ENCODE peak calls at places on chromosome 15, in six cellular contexts. One of them, this sample, is unnamed.

GRCh38 chr15:32659340-32659831 is 17.9 kb downstream of the SCG5 start:
- DNase-seq in ovary: no peak
- DNase-seq in left ventricle myocardium inferior: no peak
- DNase-seq in colonic mucosa: no peak
- DNase-seq in right lobe of liver: no peak
- DNase-seq in heart right ventricle: no peak
- DNase-seq in this sample: no peak

GRCh38 chr15:77622212-77622941 is 10.3 kb downstream of the LINGO1 start:
- DNase-seq in right lobe of liver: no peak
- DNase-seq in heart right ventricle: no peak
- DNase-seq in colonic mucosa: no peak
- DNase-seq in left ventricle myocardium inferior: no peak
- DNase-seq in ovary: no peak
- DNase-seq in this sample: no peak

GRCh38 chr15:57218826-57219576 is 157.3 kb upstream of the CGNL1 start:
- DNase-seq in colonic mucosa: no peak
- DNase-seq in ovary: no peak
- DNase-seq in heart right ventricle: no peak
- DNase-seq in right lobe of liver: no peak
- DNase-seq in left ventricle myocardium inferior: no peak
- DNase-seq in this sample: peak

GRCh38 chr15:60835974-60836373 is 357.0 kb upstream of the ICE2 start:
- DNase-seq in heart right ventricle: no peak
- DNase-seq in right lobe of liver: no peak
- DNase-seq in colonic mucosa: no peak
- DNase-seq in ovary: no peak
- DNase-seq in left ventricle myocardium inferior: no peak
- DNase-seq in this sample: peak

GRCh38 chr15:79923068-79923514 is 26.3 kb upstream of the MTHFS start:
- DNase-seq in ovary: peak
- DNase-seq in colonic mucosa: peak
- DNase-seq in left ventricle myocardium inferior: peak
- DNase-seq in right lobe of liver: peak
- DNase-seq in heart right ventricle: peak
- DNase-seq in this sample: peak

GRCh38 chr15:70412717-70413266 is 315.1 kb upstream of the TLE3 start:
- DNase-seq in right lobe of liver: no peak
- DNase-seq in left ventricle myocardium inferior: no peak
- DNase-seq in colonic mucosa: no peak
- DNase-seq in ovary: no peak
- DNase-seq in heart right ventricle: no peak
- DNase-seq in this sample: no peak

GRCh38 chr15:96119734-96120133 is 210.8 kb upstream of the NR2F2 start:
- DNase-seq in left ventricle myocardium inferior: no peak
- DNase-seq in heart right ventricle: no peak
- DNase-seq in colonic mucosa: no peak
- DNase-seq in ovary: no peak
- DNase-seq in right lobe of liver: no peak
- DNase-seq in this sample: no peak

GRCh38 chr15:63832620-63833245 is 1.0 kb downstream of the HERC1 start:
- DNase-seq in right lobe of liver: no peak
- DNase-seq in ovary: no peak
- DNase-seq in left ventricle myocardium inferior: no peak
- DNase-seq in colonic mucosa: no peak
- DNase-seq in heart right ventricle: no peak
- DNase-seq in this sample: peak

GRCh38 chr15:68479406-68479805 is 47.4 kb upstream of the ITGA11 start:
- DNase-seq in heart right ventricle: no peak
- DNase-seq in ovary: no peak
- DNase-seq in right lobe of liver: no peak
- DNase-seq in colonic mucosa: peak
- DNase-seq in left ventricle myocardium inferior: peak
- DNase-seq in this sample: peak

GRCh38 chr15:65954289-65954741 is 85.0 kb downstream of the RAB11A start:
- DNase-seq in colonic mucosa: no peak
- DNase-seq in left ventricle myocardium inferior: no peak
- DNase-seq in heart right ventricle: no peak
- DNase-seq in ovary: no peak
- DNase-seq in right lobe of liver: no peak
- DNase-seq in this sample: no peak

GRCh38 chr15:41585140-41586047 is 26.4 kb downstream of the TYRO3 start:
- DNase-seq in ovary: peak
- DNase-seq in colonic mucosa: peak
- DNase-seq in heart right ventricle: peak
- DNase-seq in right lobe of liver: peak
- DNase-seq in left ventricle myocardium inferior: peak
- DNase-seq in this sample: peak

GRCh38 chr15:85335193-85335939 is 45.0 kb upstream of the AKAP13 start:
- DNase-seq in ovary: no peak
- DNase-seq in right lobe of liver: no peak
- DNase-seq in heart right ventricle: no peak
- DNase-seq in colonic mucosa: peak
- DNase-seq in left ventricle myocardium inferior: no peak
- DNase-seq in this sample: peak

GRCh38 chr15:50879016-50879415 is 29.5 kb upstream of the AP4E1 start:
- DNase-seq in heart right ventricle: no peak
- DNase-seq in left ventricle myocardium inferior: no peak
- DNase-seq in ovary: no peak
- DNase-seq in colonic mucosa: no peak
- DNase-seq in right lobe of liver: no peak
- DNase-seq in this sample: no peak

GRCh38 chr15:98978153-98978552 is 29.4 kb downstream of the PGPEP1L start:
- DNase-seq in colonic mucosa: no peak
- DNase-seq in ovary: no peak
- DNase-seq in heart right ventricle: no peak
- DNase-seq in right lobe of liver: no peak
- DNase-seq in left ventricle myocardium inferior: no peak
- DNase-seq in this sample: no peak

GRCh38 chr15:31405200-31405929 is 78.7 kb downstream of the KLF13 start:
- DNase-seq in colonic mucosa: peak
- DNase-seq in heart right ventricle: no peak
- DNase-seq in ovary: no peak
- DNase-seq in right lobe of liver: no peak
- DNase-seq in left ventricle myocardium inferior: no peak
- DNase-seq in this sample: peak

GRCh38 chr15:31024979-31025378 is 33.6 kb upstream of the MTMR10 start:
- DNase-seq in colonic mucosa: no peak
- DNase-seq in heart right ventricle: no peak
- DNase-seq in left ventricle myocardium inferior: no peak
- DNase-seq in right lobe of liver: no peak
- DNase-seq in ovary: no peak
- DNase-seq in this sample: peak

GRCh38 chr15:42273900-42274692 is 863 bp upstream of the TMEM87A start:
- DNase-seq in heart right ventricle: peak
- DNase-seq in left ventricle myocardium inferior: peak
- DNase-seq in colonic mucosa: peak
- DNase-seq in ovary: peak
- DNase-seq in right lobe of liver: peak
- DNase-seq in this sample: peak

GRCh38 chr15:78055923-78056713 is 21.4 kb downstream of the TBC1D2B start:
- DNase-seq in left ventricle myocardium inferior: no peak
- DNase-seq in ovary: no peak
- DNase-seq in colonic mucosa: peak
- DNase-seq in right lobe of liver: peak
- DNase-seq in heart right ventricle: peak
- DNase-seq in this sample: peak

GRCh38 chr15:90203922-90204321 is 2.8 kb downstream of the SEMA4B start:
- DNase-seq in colonic mucosa: no peak
- DNase-seq in ovary: no peak
- DNase-seq in left ventricle myocardium inferior: no peak
- DNase-seq in right lobe of liver: no peak
- DNase-seq in heart right ventricle: no peak
- DNase-seq in this sample: no peak

GRCh38 chr15:96037584-96037983 is 292.9 kb upstream of the NR2F2 start:
- DNase-seq in heart right ventricle: no peak
- DNase-seq in right lobe of liver: no peak
- DNase-seq in ovary: no peak
- DNase-seq in left ventricle myocardium inferior: no peak
- DNase-seq in colonic mucosa: no peak
- DNase-seq in this sample: peak

GRCh38 chr15:94970831-94971230 is 739.5 kb downstream of the MCTP2 start:
- DNase-seq in left ventricle myocardium inferior: no peak
- DNase-seq in right lobe of liver: no peak
- DNase-seq in heart right ventricle: no peak
- DNase-seq in colonic mucosa: no peak
- DNase-seq in ovary: no peak
- DNase-seq in this sample: no peak

GRCh38 chr15:100529556-100529955 is 806 bp upstream of the CERS3 start:
- DNase-seq in heart right ventricle: no peak
- DNase-seq in colonic mucosa: no peak
- DNase-seq in left ventricle myocardium inferior: no peak
- DNase-seq in right lobe of liver: no peak
- DNase-seq in ovary: no peak
- DNase-seq in this sample: no peak

GRCh38 chr15:57384024-57384423 is 7.7 kb downstream of the CGNL1 start:
- DNase-seq in colonic mucosa: no peak
- DNase-seq in left ventricle myocardium inferior: no peak
- DNase-seq in heart right ventricle: peak
- DNase-seq in ovary: no peak
- DNase-seq in right lobe of liver: no peak
- DNase-seq in this sample: no peak

GRCh38 chr15:92383528-92384326 is 10.0 kb upstream of the ST8SIA2 start:
- DNase-seq in colonic mucosa: peak
- DNase-seq in right lobe of liver: no peak
- DNase-seq in heart right ventricle: peak
- DNase-seq in left ventricle myocardium inferior: no peak
- DNase-seq in ovary: no peak
- DNase-seq in this sample: peak

GRCh38 chr15:89130194-89130593 is 41.9 kb downstream of the ABHD2 start:
- DNase-seq in heart right ventricle: no peak
- DNase-seq in ovary: no peak
- DNase-seq in right lobe of liver: peak
- DNase-seq in colonic mucosa: no peak
- DNase-seq in left ventricle myocardium inferior: no peak
- DNase-seq in this sample: no peak

GRCh38 chr15:89128320-89129122 is 40.3 kb downstream of the ABHD2 start:
- DNase-seq in heart right ventricle: no peak
- DNase-seq in ovary: no peak
- DNase-seq in left ventricle myocardium inferior: no peak
- DNase-seq in right lobe of liver: peak
- DNase-seq in colonic mucosa: no peak
- DNase-seq in this sample: no peak

GRCh38 chr15:89127054-89127702 is 38.9 kb downstream of the ABHD2 start:
- DNase-seq in ovary: no peak
- DNase-seq in heart right ventricle: no peak
- DNase-seq in colonic mucosa: no peak
- DNase-seq in right lobe of liver: peak
- DNase-seq in left ventricle myocardium inferior: no peak
- DNase-seq in this sample: no peak

GRCh38 chr15:89129123-89129815 is 41.0 kb downstream of the ABHD2 start:
- DNase-seq in right lobe of liver: peak
- DNase-seq in heart right ventricle: peak
- DNase-seq in left ventricle myocardium inferior: no peak
- DNase-seq in colonic mucosa: peak
- DNase-seq in ovary: peak
- DNase-seq in this sample: peak

DNA sequence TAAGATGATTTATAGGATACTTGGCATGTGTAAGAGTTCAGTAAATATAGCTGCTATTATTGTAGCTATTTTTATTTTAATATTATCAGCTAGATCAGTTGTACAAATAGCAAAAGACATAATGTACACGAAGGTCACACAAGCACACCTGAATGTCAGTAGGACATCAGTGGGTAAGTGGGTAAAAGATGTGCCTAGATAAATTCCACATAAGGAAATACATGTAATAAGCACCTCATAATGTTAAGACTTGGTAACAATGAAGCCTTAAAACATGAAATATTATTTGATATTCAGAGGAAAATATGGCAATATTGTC is 41.5 kb downstream of the ABHD2 start:
- DNase-seq in heart right ventricle: no peak
- DNase-seq in right lobe of liver: no peak
- DNase-seq in left ventricle myocardium inferior: no peak
- DNase-seq in ovary: no peak
- DNase-seq in colonic mucosa: no peak
- DNase-seq in this sample: no peak
- TF ChIP-seq CTCF in heart right ventricle: no peak
- TF ChIP-seq CTCF in right lobe of liver: no peak
- TF ChIP-seq CTCF in left ventricle myocardium inferior: no peak
- TF ChIP-seq CTCF in ovary: no peak
- TF ChIP-seq CTCF in colonic mucosa: peak
- TF ChIP-seq CTCF in this sample: no peak

DNA sequence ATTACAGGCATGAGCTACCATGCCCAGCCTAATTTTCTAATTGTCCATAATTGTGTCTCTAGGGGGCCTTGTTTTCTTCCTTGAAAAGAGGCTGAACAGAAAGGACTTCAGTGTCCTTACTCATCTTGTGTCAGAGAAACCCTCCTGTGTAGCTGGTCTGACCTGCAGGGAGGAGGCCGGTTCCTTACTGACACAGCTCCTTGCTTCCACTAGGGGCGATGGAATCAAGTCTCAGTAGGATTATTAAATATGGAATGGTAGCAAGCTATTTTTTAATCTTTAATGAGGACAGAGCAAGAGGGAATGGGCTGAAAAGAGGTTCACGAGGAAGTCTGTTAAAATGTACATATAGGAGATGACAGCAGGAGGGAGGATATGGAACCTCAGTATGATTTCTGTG is 8.6 kb downstream of the LPCAT4 start:
- DNase-seq in heart right ventricle: no peak
- DNase-seq in left ventricle myocardium inferior: no peak
- DNase-seq in right lobe of liver: no peak
- DNase-seq in colonic mucosa: no peak
- DNase-seq in ovary: no peak
- DNase-seq in this sample: no peak
- TF ChIP-seq CTCF in heart right ventricle: no peak
- TF ChIP-seq CTCF in left ventricle myocardium inferior: peak
- TF ChIP-seq CTCF in right lobe of liver: no peak
- TF ChIP-seq CTCF in colonic mucosa: no peak
- TF ChIP-seq CTCF in ovary: no peak
- TF ChIP-seq CTCF in this sample: peak

GRCh38 chr15:81163961-81164800 is 30.1 kb downstream of the CFAP161 start:
- DNase-seq in left ventricle myocardium inferior: no peak
- DNase-seq in ovary: no peak
- DNase-seq in colonic mucosa: no peak
- DNase-seq in right lobe of liver: no peak
- DNase-seq in heart right ventricle: no peak
- DNase-seq in this sample: peak
- TF ChIP-seq CTCF in left ventricle myocardium inferior: no peak
- TF ChIP-seq CTCF in ovary: no peak
- TF ChIP-seq CTCF in colonic mucosa: no peak
- TF ChIP-seq CTCF in right lobe of liver: peak
- TF ChIP-seq CTCF in heart right ventricle: no peak
- TF ChIP-seq CTCF in this sample: peak

DNA sequence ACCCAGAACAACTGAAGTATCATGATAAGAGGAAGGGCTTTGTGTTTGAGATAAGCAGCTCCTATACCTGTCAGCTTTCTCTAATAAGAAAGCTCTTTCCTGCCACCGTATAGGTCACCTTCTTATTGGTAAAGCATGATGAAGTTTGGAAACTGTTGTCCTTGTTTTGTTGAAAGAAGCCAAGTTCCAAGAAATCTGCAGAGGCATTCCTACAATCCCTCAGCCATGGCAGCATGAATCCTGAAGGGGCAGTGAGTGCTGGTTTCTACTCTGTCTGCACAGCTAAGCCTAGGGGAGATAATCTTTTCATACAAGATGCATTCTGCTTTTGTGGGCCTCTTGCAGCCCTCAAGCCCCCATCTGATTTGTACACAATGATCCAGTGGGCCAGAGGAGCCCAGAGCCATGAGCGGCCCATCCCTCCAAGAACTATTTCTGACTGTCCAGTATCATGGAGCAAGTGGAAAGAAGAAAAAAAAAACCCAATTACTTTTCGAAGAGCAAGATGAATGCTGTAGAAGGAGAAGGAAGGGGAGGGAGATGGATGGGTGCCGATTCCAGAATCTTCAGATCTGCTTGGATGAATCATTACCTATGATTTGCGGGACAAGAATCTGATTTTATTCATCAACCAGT is 1.9 kb upstream of the THBS1 start:
- DNase-seq in right lobe of liver: no peak
- DNase-seq in colonic mucosa: no peak
- DNase-seq in heart right ventricle: no peak
- DNase-seq in left ventricle myocardium inferior: no peak
- DNase-seq in ovary: no peak
- DNase-seq in this sample: no peak
- TF ChIP-seq CTCF in right lobe of liver: no peak
- TF ChIP-seq CTCF in colonic mucosa: no peak
- TF ChIP-seq CTCF in heart right ventricle: no peak
- TF ChIP-seq CTCF in left ventricle myocardium inferior: peak
- TF ChIP-seq CTCF in ovary: no peak
- TF ChIP-seq CTCF in this sample: peak

This sample was measured in fibroblast of villous mesenchyme.